ENCODE peak calls at places on chromosome 1, in nine cellular contexts. K, Y, I, F, L, U, H, Z and O are unnamed samples.

GRCh38 chr1:27773732-27774445 is 870 bp downstream of the STX12 start:
- DNase-seq in U (no peak), L (no peak), I (no peak), Z (no peak), H (no peak), F (no peak), K (no peak), Y (peak; percentile 12), O (no peak)

GRCh38 chr1:245578306-245578705 is 423.5 kb downstream of the KIF26B start:
- DNase-seq in K (no peak), U (no peak), Y (no peak), L (no peak), F (no peak), I (no peak), Z (no peak), H (no peak), O (no peak)

GRCh38 chr1:27724961-27725373 is 794 bp upstream of the FAM76A start:
- DNase-seq in I (no peak), K (no peak), Y (no peak), Z (no peak), F (peak; percentile 36), U (no peak), L (no peak), H (no peak), O (no peak)

GRCh38 chr1:232675267-232675666 is 45.3 kb upstream of the SIPA1L2 start:
- DNase-seq in I (no peak), L (no peak), Y (no peak), F (no peak), K (no peak), H (no peak), U (no peak), Z (no peak), O (no peak)

GRCh38 chr1:158945061-158945460 is 13.7 kb downstream of the PYHIN1 start:
- DNase-seq in Z (no peak), Y (no peak), H (no peak), U (no peak), K (no peak), I (no peak), F (no peak), L (no peak), O (no peak)

GRCh38 chr1:87117761-87118160 is 203.3 kb downstream of the HS2ST1 start:
- DNase-seq in Y (no peak), I (no peak), H (no peak), K (no peak), Z (no peak), L (no peak), U (no peak), F (no peak), O (no peak)

GRCh38 chr1:237507005-237507404 is 383.7 kb downstream of the ZP4 start:
- DNase-seq in F (no peak), K (no peak), I (no peak), Y (peak; percentile 90), Z (no peak), L (no peak), H (no peak), U (no peak), O (no peak)

GRCh38 chr1:87197156-87197555 is 131.5 kb upstream of the LMO4 start:
- DNase-seq in Z (no peak), K (no peak), U (no peak), L (peak; percentile 20), I (no peak), H (no peak), F (no peak), Y (no peak), O (no peak)